ENCODE peak calls at places on chromosomes 1 and 21, in nine cellular contexts. O is neural progenitor cell; Z is CD8-positive, alpha-beta T cell; J is heart left ventricle; D is right lobe of liver; Y is IMR-90; Q is endodermal cell; R is substantia nigra; I is A549. T is an unnamed sample.

GRCh38 chr21:31732891-31733520 is 1.1 kb upstream of the SCAF4 start:
- DNase-seq in R (no peak), Y (peak; percentile 35), I (peak; percentile 9), J (no peak), Q (peak; percentile 71), O (peak; percentile 23), Z (no peak), D (peak; percentile 23), T (no peak)

GRCh38 chr1:211596418-211597181 is 17.6 kb upstream of the SLC30A1 start:
- DNase-seq in D (no peak), O (peak; percentile 23), R (no peak), Q (no peak), Y (no peak), I (no peak), Z (no peak), J (no peak), T (no peak)

GRCh38 chr1:12406218-12407021 is 176.6 kb downstream of the VPS13D start:
- DNase-seq in D (no peak), J (no peak), I (no peak), R (no peak), O (peak; percentile 60), Y (peak; percentile 28), Q (no peak), Z (no peak), T (no peak)

GRCh38 chr1:197614916-197615692 is 160.2 kb downstream of the DENND1B start:
- DNase-seq in D (peak; percentile 16), R (no peak), I (peak; percentile 59), Y (peak; percentile 51), J (no peak), Q (peak; percentile 71), O (peak; percentile 61), Z (no peak), T (no peak)

GRCh38 chr1:165858364-165858823 is 31.0 kb downstream of the UCK2 start:
- DNase-seq in Z (no peak), D (peak; percentile 46), O (no peak), Y (no peak), R (no peak), Q (no peak), J (peak; percentile 25), I (no peak), T (no peak)

GRCh38 chr21:19322360-19322759 is 918.8 kb upstream of the TMPRSS15 start:
- DNase-seq in Y (no peak), R (no peak), D (no peak), J (no peak), Q (no peak), I (no peak), Z (no peak), O (no peak), T (no peak)

GRCh38 chr1:203267912-203268311 is 37.4 kb upstream of the BTG2 start:
- DNase-seq in D (no peak), O (no peak), R (no peak), J (no peak), Q (no peak), Z (no peak), I (no peak), Y (no peak), T (no peak)

GRCh38 chr1:16375521-16376359 is 8.7 kb downstream of the SZRD1 start:
- DNase-seq in J (no peak), D (no peak), O (no peak), R (no peak), Q (no peak), Y (peak; percentile 78), I (no peak), Z (no peak), T (no peak)

GRCh38 chr1:18021242-18021641 is 86.4 kb upstream of the IGSF21 start:
- DNase-seq in R (no peak), Q (no peak), J (no peak), O (no peak), D (no peak), Y (no peak), I (no peak), Z (no peak), T (no peak)

GRCh38 chr21:45540601-45540970 is 1.7 kb downstream of the SLC19A1 start:
- DNase-seq in Z (no peak), D (no peak), O (no peak), R (no peak), Q (no peak), J (peak; percentile 14), I (no peak), Y (no peak), T (no peak)

GRCh38 chr1:168521391-168522000 is 22.3 kb downstream of the XCL2 start:
- DNase-seq in O (no peak), Y (no peak), R (no peak), D (no peak), I (no peak), Q (no peak), J (no peak), Z (no peak), T (no peak)

GRCh38 chr21:44931137-44931500 is 8.7 kb upstream of the SLX9 start:
- DNase-seq in Y (no peak), O (no peak), D (no peak), J (no peak), R (no peak), Q (no peak), Z (no peak), I (no peak), T (no peak)

GRCh38 chr1:110888049-110888448 is 15.1 kb downstream of the CD53 start:
- DNase-seq in I (no peak), D (no peak), O (no peak), J (no peak), Z (no peak), Y (no peak), R (no peak), Q (no peak), T (no peak)

GRCh38 chr1:224503161-224504118 is 68.8 kb upstream of the WDR26 start:
- DNase-seq in O (peak; percentile 86), Q (peak; percentile 93), R (peak; percentile 58), J (peak; percentile 88), D (peak; percentile 91), Z (no peak), Y (peak; percentile 80), I (peak; percentile 31), T (no peak)

GRCh38 chr1:147738739-147739476 is 21.5 kb downstream of the GJA5 start:
- DNase-seq in R (no peak), Q (no peak), Z (no peak), D (no peak), O (no peak), I (no peak), Y (no peak), J (peak; percentile 54), T (no peak)

GRCh38 chr1:178143730-178144343 is 49.9 kb downstream of the RASAL2 start:
- DNase-seq in I (no peak), Q (no peak), O (no peak), J (no peak), Y (peak; percentile 51), D (no peak), Z (no peak), R (no peak), T (no peak)

GRCh38 chr1:203320546-203321272 is 15.4 kb downstream of the BTG2 start:
- DNase-seq in I (no peak), O (peak; percentile 56), D (no peak), J (peak; percentile 38), R (no peak), Z (peak; percentile 50), Q (peak; percentile 92), Y (peak; percentile 63), T (peak; percentile 68)

GRCh38 chr1:156226782-156227181 is 14.0 kb downstream of the PMF1 start:
- DNase-seq in Y (no peak), I (no peak), O (no peak), R (no peak), Z (no peak), D (no peak), Q (no peak), J (no peak), T (no peak)

DNA sequence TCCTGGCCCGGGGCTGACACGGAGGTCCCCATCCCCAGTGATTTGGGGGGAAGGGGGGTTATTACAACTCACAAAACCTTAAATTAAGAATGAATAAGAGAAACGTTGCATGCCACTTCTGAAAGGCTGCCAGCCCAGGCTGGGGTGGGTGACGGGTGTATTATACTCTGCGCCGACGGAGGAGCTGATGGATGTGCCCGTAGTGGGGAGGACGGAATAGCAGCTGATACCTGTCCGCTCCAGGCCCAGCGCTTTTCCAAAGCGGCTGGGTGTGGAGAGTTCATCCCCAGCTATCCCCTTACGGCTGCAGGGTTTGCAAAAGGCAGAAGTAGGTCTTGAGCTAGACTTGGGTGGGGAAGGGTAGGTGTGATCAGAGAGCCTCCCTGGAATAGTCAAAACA is 63.8 kb upstream of the CASZ1 start:
- DNase-seq in J (no peak), O (no peak), R (no peak), Q (no peak), D (no peak), Y (no peak), Z (no peak), I (no peak), T (no peak)
- H3K27ac ChIP-seq in J (no peak overlapping the region), O (no peak overlapping the region), R (no peak overlapping the region), Q (no peak overlapping the region), D (no peak overlapping the region), Y (no peak overlapping the region), Z (no peak overlapping the region), I (no peak overlapping the region), T (no peak overlapping the region)

GRCh38 chr1:23601104-23601967 is 42.0 kb upstream of the ID3 start:
- DNase-seq in Y (no peak), J (no peak), O (no peak), I (no peak), Z (no peak), R (no peak), Q (no peak), D (no peak), T (no peak)
- H3K27ac ChIP-seq in Y (no peak overlapping the region), J (no peak overlapping the region), O (no peak overlapping the region), I (peak overlapping the region; percentile 96), Z (peak overlapping the region; percentile 54), R (no peak overlapping the region), Q (no peak overlapping the region), D (no peak overlapping the region), T (peak overlapping the region; percentile 62)

GRCh38 chr1:205579711-205580110 is 52.1 kb downstream of the ELK4 start:
- DNase-seq in O (no peak), R (no peak), J (no peak), Z (no peak), I (no peak), Y (no peak), Q (peak; percentile 63), D (no peak), T (no peak)

GRCh38 chr1:205582046-205582445 is 49.8 kb downstream of the ELK4 start:
- DNase-seq in I (no peak), Y (no peak), O (no peak), R (no peak), Q (no peak), J (no peak), Z (no peak), D (no peak), T (no peak)

GRCh38 chr1:205581321-205581980 is 50.4 kb downstream of the ELK4 start:
- DNase-seq in D (no peak), O (no peak), R (no peak), J (no peak), Y (no peak), Q (peak; percentile 42), Z (no peak), I (no peak), T (no peak)

GRCh38 chr1:205580140-205580922 is 51.5 kb downstream of the ELK4 start:
- DNase-seq in D (no peak), Q (no peak), I (no peak), Y (no peak), R (no peak), O (no peak), Z (no peak), J (no peak), T (no peak)

GRCh38 chr1:205580923-205581180 is 51.0 kb downstream of the ELK4 start:
- DNase-seq in D (no peak), Q (peak; percentile 38), I (no peak), O (no peak), Y (no peak), J (no peak), Z (no peak), R (no peak), T (no peak)
- H3K27ac ChIP-seq in D (no peak overlapping the region), Q (no peak overlapping the region), I (no peak overlapping the region), O (no peak overlapping the region), Y (no peak overlapping the region), J (no peak overlapping the region), Z (no peak overlapping the region), R (no peak overlapping the region), T (no peak overlapping the region)

GRCh38 chr1:6438047-6438525 is 13.5 kb downstream of the ESPN start:
- DNase-seq in Z (peak; percentile 54), O (peak; percentile 87), D (no peak), Q (peak; percentile 97), J (peak; percentile 56), I (peak; percentile 73), R (peak; percentile 14), Y (peak; percentile 33), T (peak; percentile 55)
- H3K27ac ChIP-seq in Z (no peak overlapping the region), O (no peak overlapping the region), D (no peak overlapping the region), Q (no peak overlapping the region), J (no peak overlapping the region), I (no peak overlapping the region), R (no peak overlapping the region), Y (no peak overlapping the region), T (no peak overlapping the region)